ENCODE peak calls at places on chromosomes 1 and 21, in four cellular contexts. One of them, this sample, is unnamed.

GRCh38 chr1:30697571-30697970 is 25.8 kb downstream of the MATN1 start:
- DNase-seq in pancreas: no peak
- DNase-seq in fibroblast of lung: no peak
- DNase-seq in MV-4-11: no peak
- DNase-seq in this sample: no peak

GRCh38 chr1:7220007-7220406 is 434.8 kb downstream of the CAMTA1 start:
- DNase-seq in pancreas: no peak
- DNase-seq in fibroblast of lung: peak
- DNase-seq in MV-4-11: no peak
- DNase-seq in this sample: no peak

GRCh38 chr1:211738709-211739301 is 63.4 kb upstream of the NEK2 start:
- DNase-seq in pancreas: no peak
- DNase-seq in fibroblast of lung: no peak
- DNase-seq in MV-4-11: no peak
- DNase-seq in this sample: no peak

GRCh38 chr1:243475966-243476365 is 220.1 kb downstream of the SDCCAG8 start:
- DNase-seq in pancreas: no peak
- DNase-seq in fibroblast of lung: peak
- DNase-seq in MV-4-11: peak
- DNase-seq in this sample: no peak

GRCh38 chr1:65948609-65949229 is 156.0 kb downstream of the PDE4B start:
- DNase-seq in pancreas: no peak
- DNase-seq in fibroblast of lung: peak
- DNase-seq in MV-4-11: peak
- DNase-seq in this sample: peak

GRCh38 chr1:42482635-42483153 is 19.6 kb downstream of the CCDC30 start:
- DNase-seq in pancreas: no peak
- DNase-seq in fibroblast of lung: no peak
- DNase-seq in MV-4-11: no peak
- DNase-seq in this sample: no peak

GRCh38 chr21:31977816-31978215 is 105.0 kb downstream of the HUNK start:
- DNase-seq in pancreas: no peak
- DNase-seq in fibroblast of lung: no peak
- DNase-seq in MV-4-11: no peak
- DNase-seq in this sample: no peak

GRCh38 chr1:180519846-180520245 is 17.5 kb upstream of the ACBD6 start:
- DNase-seq in pancreas: no peak
- DNase-seq in fibroblast of lung: no peak
- DNase-seq in MV-4-11: no peak
- DNase-seq in this sample: no peak

GRCh38 chr21:27674037-27674436 is 707.1 kb upstream of the ADAMTS5 start:
- DNase-seq in pancreas: no peak
- DNase-seq in fibroblast of lung: peak
- DNase-seq in MV-4-11: no peak
- DNase-seq in this sample: peak

GRCh38 chr1:82153282-82153630 is 352.5 kb downstream of the ADGRL2 start:
- DNase-seq in pancreas: no peak
- DNase-seq in fibroblast of lung: no peak
- DNase-seq in MV-4-11: no peak
- DNase-seq in this sample: no peak

GRCh38 chr1:114745351-114745750 is 12.4 kb downstream of the CSDE1 start:
- DNase-seq in pancreas: no peak
- DNase-seq in fibroblast of lung: no peak
- DNase-seq in MV-4-11: peak
- DNase-seq in this sample: no peak